ENCODE peak calls at places on chromosome 2, in six cellular contexts. W is K562, J is HCT116, Y is PC-3, V is left lung, A is AG04449. X is an unnamed sample.

GRCh38 chr2:234179031-234179363 is 128.5 kb downstream of the SPP2 start:
- DNase-seq in W (no peak), J (no peak), Y (no peak), V (no peak), A (no peak), X (no peak)

GRCh38 chr2:130843321-130843985 is 6.7 kb downstream of the ARHGEF4 start:
- DNase-seq in W (no peak), J (no peak), Y (no peak), V (peak), A (no peak), X (no peak)

GRCh38 chr2:61853086-61853847 is 593 bp downstream of the FAM161A start:
- DNase-seq in W (peak), J (peak), Y (peak), V (no peak), A (no peak), X (peak)

GRCh38 chr2:23530121-23530908 is 145.3 kb downstream of the KLHL29 start:
- DNase-seq in W (no peak), J (no peak), Y (no peak), V (no peak), A (no peak), X (no peak)

GRCh38 chr2:173997269-173997668 is 32.1 kb upstream of the SP3 start:
- DNase-seq in W (no peak), J (no peak), Y (no peak), V (peak), A (no peak), X (no peak)

GRCh38 chr2:112692496-112692911 is 28.3 kb upstream of the NT5DC4 start:
- DNase-seq in W (peak), J (peak), Y (peak), V (peak), A (peak), X (peak)

GRCh38 chr2:37588316-37588777 is 83.1 kb downstream of the CDC42EP3 start:
- DNase-seq in W (no peak), J (peak), Y (peak), V (no peak), A (no peak), X (peak)

GRCh38 chr2:232982926-232983668 is 30.0 kb downstream of the NGEF start:
- DNase-seq in W (no peak), J (no peak), Y (no peak), V (no peak), A (no peak), X (no peak)

GRCh38 chr2:147659051-147659450 is 185.8 kb upstream of the ACVR2A start:
- DNase-seq in W (no peak), J (no peak), Y (no peak), V (no peak), A (no peak), X (no peak)

GRCh38 chr2:45845566-45845965 is 194.1 kb downstream of the PRKCE start:
- DNase-seq in W (no peak), J (no peak), Y (no peak), V (no peak), A (no peak), X (no peak)

GRCh38 chr2:130870779-130871178 is 34.1 kb downstream of the ARHGEF4 start:
- DNase-seq in W (no peak), J (no peak), Y (no peak), V (no peak), A (no peak), X (no peak)

GRCh38 chr2:74317696-74318095 is 25.5 kb downstream of the SLC4A5 start:
- DNase-seq in W (no peak), J (no peak), Y (no peak), V (no peak), A (no peak), X (no peak)

GRCh38 chr2:127508621-127509034 is 17.7 kb downstream of the IWS1 start:
- DNase-seq in W (peak), J (peak), Y (peak), V (no peak), A (peak), X (peak)

GRCh38 chr2:38652431-38653273 is 13.3 kb upstream of the GALM start:
- DNase-seq in W (peak), J (no peak), Y (no peak), V (no peak), A (no peak), X (no peak)

DNA sequence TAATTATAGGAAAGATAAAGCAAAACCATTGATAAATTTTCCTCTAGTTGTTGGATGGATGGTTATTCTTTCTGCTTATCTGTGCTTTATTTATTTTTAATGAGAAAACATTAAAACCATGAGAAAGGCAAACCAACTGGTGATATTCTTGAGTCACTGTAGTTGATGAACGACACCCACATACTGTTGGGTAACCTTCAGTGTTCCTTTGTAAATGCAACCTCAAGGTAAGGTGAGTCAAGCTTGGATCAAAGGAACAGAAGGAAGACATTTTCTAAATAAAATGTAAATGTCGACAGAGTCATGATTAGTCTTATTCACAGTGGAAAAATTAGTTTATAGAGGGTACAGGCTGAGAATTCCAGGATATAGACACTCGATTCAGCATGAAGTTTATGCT is 12.7 kb downstream of the ABCB11 start:
- DNase-seq in W (no peak), J (no peak), Y (no peak), V (no peak), A (no peak), X (peak)
- TF ChIP-seq CTCF in W (no peak), J (no peak), Y (no peak), V (no peak), A (no peak), X (no peak)

GRCh38 chr2:230812041-230812440 is 52.7 kb upstream of the ITM2C start:
- DNase-seq in W (no peak), J (no peak), Y (peak), V (no peak), A (no peak), X (no peak)

GRCh38 chr2:230811508-230811907 is 53.2 kb upstream of the ITM2C start:
- DNase-seq in W (no peak), J (no peak), Y (no peak), V (no peak), A (no peak), X (no peak)

GRCh38 chr2:230816735-230817134 is 48.0 kb upstream of the ITM2C start:
- DNase-seq in W (no peak), J (no peak), Y (no peak), V (no peak), A (no peak), X (no peak)

GRCh38 chr2:230819433-230819832 is 45.3 kb upstream of the ITM2C start:
- DNase-seq in W (no peak), J (no peak), Y (no peak), V (no peak), A (no peak), X (no peak)

DNA sequence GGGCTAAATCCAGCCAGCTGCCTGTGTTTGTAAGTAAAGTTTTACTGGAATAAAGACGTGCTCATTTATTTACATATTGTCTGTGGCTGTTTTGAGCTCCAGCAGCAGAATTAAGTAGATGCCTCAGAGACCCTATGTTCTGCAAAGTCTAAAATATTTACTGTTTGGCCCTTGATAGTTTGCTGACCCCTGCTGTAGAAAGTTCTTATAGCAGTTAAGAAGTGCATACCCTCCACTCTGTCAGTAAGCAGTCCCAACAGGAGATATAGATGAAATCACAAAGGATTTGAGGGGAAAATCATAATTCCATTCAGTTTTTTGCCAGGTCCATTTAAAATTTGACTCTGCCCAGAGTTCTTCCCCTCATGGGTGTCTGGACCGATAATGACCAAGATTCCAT is 50.1 kb upstream of the ITM2C start:
- DNase-seq in W (no peak), J (no peak), Y (peak), V (no peak), A (no peak), X (no peak)
- TF ChIP-seq CTCF in W (peak), J (peak), Y (peak), V (no peak), A (no peak), X (peak)

DNA sequence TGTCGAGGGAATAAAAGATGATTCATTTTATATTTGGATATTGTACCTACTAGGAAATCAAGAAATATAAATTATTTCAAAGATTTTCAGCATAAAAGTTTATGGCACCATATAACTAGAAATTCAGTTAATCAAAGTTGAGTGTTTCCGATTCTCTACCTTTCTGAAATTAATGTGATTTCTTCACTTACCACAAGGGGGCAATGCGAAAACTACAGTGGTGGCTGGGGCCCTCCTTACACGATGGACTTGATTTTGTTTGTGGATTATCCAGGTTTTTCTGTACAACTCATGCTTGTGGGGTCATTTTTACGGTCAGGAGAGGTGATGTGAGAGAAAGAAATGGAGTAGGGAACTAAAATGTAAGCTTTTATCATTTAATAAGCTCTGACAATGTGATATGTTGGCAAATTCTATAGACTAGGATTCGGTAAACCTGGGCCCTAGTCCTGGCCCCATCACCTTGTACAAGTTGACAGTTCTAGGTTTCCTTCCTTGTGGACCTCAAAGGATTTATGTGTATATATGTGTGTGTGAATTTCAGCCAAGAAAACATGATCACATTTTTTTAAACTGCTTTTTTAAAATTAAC is 47.6 kb downstream of the G6PC2 start:
- DNase-seq in W (peak), J (no peak), Y (peak), V (no peak), A (no peak), X (peak)
- TF ChIP-seq CTCF in W (peak), J (peak), Y (peak), V (peak), A (peak), X (peak)

GRCh38 chr2:44807344-44808025 is 134.0 kb upstream of the SIX3 start:
- DNase-seq in W (no peak), J (no peak), Y (peak), V (no peak), A (no peak), X (no peak)

GRCh38 chr2:44805836-44806235 is 135.7 kb upstream of the SIX3 start:
- DNase-seq in W (no peak), J (no peak), Y (no peak), V (no peak), A (no peak), X (no peak)

GRCh38 chr2:44805391-44805790 is 136.1 kb upstream of the SIX3 start:
- DNase-seq in W (no peak), J (no peak), Y (no peak), V (no peak), A (no peak), X (no peak)

DNA sequence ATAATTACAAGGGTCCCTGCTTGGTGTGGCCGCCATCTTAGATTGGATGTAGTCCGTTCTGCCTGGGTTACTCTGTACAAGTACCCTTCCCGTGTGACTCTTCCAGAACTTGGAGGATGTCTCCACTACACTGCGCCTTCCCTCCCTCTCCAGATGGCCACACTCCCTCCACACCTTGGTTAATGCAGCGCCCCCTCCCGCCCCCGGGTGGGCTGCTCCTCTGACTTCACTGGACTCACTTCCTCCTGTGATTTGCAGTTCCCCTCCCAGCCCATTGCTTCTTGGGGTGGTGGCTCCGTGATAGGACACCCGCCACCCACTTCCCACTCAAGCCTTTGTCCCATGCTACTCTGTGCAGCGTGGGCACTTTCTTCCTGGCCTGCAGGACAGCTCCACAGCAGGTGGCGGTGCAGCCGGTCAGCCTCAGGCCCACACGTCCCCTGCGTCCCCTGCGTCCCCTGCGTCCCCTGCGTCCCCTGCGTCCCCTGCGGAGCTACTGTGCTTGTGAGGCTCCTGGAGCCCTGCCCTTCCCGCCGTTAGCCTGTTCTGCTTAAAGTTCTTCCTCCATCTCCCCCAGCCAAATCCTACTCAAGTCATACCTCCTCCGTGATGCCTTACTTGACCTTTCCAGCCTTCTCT is 130.5 kb upstream of the SIX3 start:
- DNase-seq in W (no peak), J (no peak), Y (no peak), V (no peak), A (no peak), X (no peak)
- TF ChIP-seq CTCF in W (no peak), J (no peak), Y (no peak), V (no peak), A (no peak), X (no peak)

DNA sequence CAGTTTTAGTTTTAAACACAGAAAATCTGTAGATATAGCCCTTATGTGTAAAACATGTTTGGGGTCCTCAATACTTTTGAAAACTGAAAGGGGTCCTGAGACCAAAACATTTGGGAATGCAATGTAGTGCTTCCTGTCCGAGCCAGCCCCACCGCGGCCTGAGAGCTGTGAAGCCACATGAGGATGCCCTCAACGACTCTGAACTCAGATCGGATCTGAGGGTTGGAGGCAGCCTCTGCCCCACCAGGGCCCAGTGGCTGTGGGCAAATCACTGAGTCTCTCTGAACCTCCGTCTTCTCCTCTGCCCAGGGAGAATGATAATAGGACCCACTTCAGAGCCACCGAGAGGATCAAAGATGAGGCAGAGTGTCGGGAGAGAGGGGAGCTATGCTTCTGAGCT is 33.4 kb upstream of the HPCAL1 start:
- DNase-seq in W (no peak), J (no peak), Y (no peak), V (peak), A (no peak), X (no peak)
- TF ChIP-seq CTCF in W (no peak), J (no peak), Y (no peak), V (no peak), A (no peak), X (no peak)

DNA sequence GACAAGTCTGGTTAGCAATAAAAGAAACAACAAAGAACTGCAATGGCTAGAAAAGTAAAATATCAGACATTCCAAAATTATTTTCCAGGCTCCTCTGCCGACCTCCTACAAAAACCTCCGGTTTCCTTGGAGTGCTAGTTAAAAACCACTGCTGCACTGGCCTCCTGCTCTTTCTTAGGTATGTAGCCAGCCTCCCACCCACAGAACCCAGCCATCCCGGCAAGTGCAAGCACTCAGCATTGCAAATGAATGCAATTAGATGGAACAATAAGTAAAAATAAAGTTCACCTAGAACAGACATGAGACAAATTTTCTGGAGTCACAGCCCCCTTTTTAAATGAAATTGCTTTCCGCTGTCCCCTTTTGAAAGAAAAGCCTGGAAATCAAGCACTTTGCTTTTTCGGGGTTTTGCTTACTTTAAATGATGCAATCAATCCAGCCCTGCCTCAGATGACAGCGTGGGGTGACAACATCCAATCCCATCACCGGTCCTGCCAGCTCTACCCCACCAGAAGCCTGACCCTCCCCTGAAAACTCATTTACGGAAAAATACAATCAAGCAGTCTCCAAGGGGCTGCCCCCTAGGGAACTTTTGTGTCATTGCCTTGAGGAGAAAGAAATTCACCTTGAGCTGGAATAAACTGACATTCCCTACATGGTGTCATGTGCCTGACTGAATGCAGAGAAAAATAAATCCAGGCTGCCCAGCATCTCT is 199.8 kb downstream of the EPHA4 start:
- DNase-seq in W (no peak), J (peak), Y (no peak), V (no peak), A (no peak), X (no peak)
- TF ChIP-seq CTCF in W (no peak), J (no peak), Y (peak), V (no peak), A (no peak), X (peak)

DNA sequence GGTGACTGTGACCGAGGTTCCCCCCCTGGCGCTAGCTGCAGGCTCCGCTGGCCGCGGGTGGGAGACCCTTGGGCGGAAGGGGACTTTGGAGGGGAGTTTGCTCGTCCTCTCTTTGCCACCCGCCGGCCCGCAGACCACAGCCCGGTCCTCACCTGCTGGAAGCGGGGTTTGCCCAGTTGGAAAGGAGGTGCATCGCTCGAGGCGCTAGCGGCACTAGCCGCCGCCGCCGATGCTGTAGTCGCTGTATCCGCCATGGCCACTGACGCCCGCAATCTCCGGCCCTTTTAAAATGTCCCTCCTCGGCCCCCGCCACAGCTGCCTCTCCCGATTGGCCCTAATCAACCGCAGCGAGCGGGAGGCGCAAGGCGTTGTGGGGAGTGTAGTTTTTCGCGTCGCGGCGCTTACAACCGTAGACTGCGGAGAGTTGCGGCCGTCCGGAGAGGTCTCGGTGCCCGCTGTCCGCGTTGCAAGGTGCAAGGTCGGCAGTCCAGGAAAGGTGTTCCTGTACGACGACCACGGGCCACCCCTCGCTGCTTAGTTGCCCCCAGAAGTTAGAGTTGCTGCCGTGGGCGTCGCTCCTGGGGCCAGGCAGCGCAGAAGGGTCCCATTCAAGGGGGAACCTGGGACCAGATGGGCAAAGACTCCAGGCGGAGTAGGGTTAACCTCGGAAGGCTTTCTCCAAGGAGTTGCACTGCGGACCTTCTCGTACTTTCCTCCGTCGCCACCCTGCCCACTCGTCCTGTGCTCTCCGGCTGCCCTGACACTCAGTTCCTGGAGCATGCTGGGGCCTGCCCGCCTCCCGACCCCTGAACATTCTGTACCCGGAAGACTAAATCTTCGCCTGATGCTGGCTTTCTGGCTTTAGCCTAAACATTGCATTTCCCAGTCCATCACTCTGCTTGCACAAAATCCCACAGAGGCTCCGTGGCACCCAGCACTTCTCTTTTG is at the start of gene SFXN5:
- DNase-seq in W (peak), J (peak), Y (peak), V (peak), A (no peak), X (peak)
- TF ChIP-seq CTCF in W (peak), J (no peak), Y (no peak), V (no peak), A (peak), X (peak)

X was measured in foreskin keratinocyte.